ENCODE peak calls at places on chromosomes 6 and 20, in five cellular contexts. M is body of pancreas, E is HCT116, Z is neural progenitor cell, H is fibroblast of lung. R is an unnamed sample.

GRCh38 chr6:15770347-15771143 is 107.7 kb upstream of the DTNBP1 start:
- DNase-seq in M (no peak), E (no peak), Z (no peak), H (peak), R (no peak)

GRCh38 chr20:51446656-51447055 is 95.9 kb downstream of the NFATC2 start:
- DNase-seq in M (no peak), E (peak), Z (no peak), H (peak), R (no peak)

GRCh38 chr6:11891547-11891946 is 112.9 kb upstream of the ADTRP start:
- DNase-seq in M (no peak), E (no peak), Z (no peak), H (no peak), R (no peak)

GRCh38 chr6:136859430-136859829 is 37.0 kb downstream of the PEX7 start:
- DNase-seq in M (no peak), E (no peak), Z (no peak), H (no peak), R (no peak)

GRCh38 chr6:97947841-97948240 is 664.8 kb upstream of the MMS22L start:
- DNase-seq in M (peak), E (peak), Z (no peak), H (peak), R (peak)

GRCh38 chr6:89834884-89835792 is 5.5 kb downstream of the CASP8AP2 start:
- DNase-seq in M (no peak), E (no peak), Z (no peak), H (peak), R (no peak)

GRCh38 chr20:63497138-63497945 is 1.5 kb downstream of the EEF1A2 start:
- DNase-seq in M (no peak), E (no peak), Z (no peak), H (no peak), R (no peak)

GRCh38 chr6:113630365-113630737 is 226.8 kb upstream of the MARCKS start:
- DNase-seq in M (no peak), E (no peak), Z (no peak), H (peak), R (no peak)

GRCh38 chr6:20827798-20828197 is 293.5 kb downstream of the CDKAL1 start:
- DNase-seq in M (no peak), E (no peak), Z (no peak), H (peak), R (no peak)

GRCh38 chr6:15079288-15079817 is 166.5 kb upstream of the JARID2 start:
- DNase-seq in M (no peak), E (no peak), Z (no peak), H (no peak), R (no peak)

GRCh38 chr6:108163267-108163643 is 2.6 kb upstream of the NR2E1 start:
- DNase-seq in M (no peak), E (peak), Z (peak), H (no peak), R (peak)

GRCh38 chr20:17648782-17649730 is 33.0 kb downstream of the RRBP1 start:
- DNase-seq in M (peak), E (no peak), Z (peak), H (no peak), R (no peak)

GRCh38 chr6:167851349-167851952 is 24.7 kb downstream of the AFDN start:
- DNase-seq in M (no peak), E (no peak), Z (no peak), H (peak), R (peak)

GRCh38 chr20:34112600-34113061 is 588 bp upstream of the EIF2S2 start:
- DNase-seq in M (peak), E (no peak), Z (peak), H (peak), R (no peak)

GRCh38 chr6:20877008-20877937 is 343.0 kb downstream of the CDKAL1 start:
- DNase-seq in M (peak), E (peak), Z (no peak), H (peak), R (peak)

GRCh38 chr6:56242343-56242742 is 5.0 kb downstream of the COL21A1 start:
- DNase-seq in M (no peak), E (no peak), Z (no peak), H (no peak), R (no peak)

GRCh38 chr6:167020211-167020610 is 21.0 kb downstream of the CEP43 start:
- DNase-seq in M (no peak), E (no peak), Z (no peak), H (no peak), R (no peak)

GRCh38 chr20:5844063-5844681 is 94.0 kb downstream of the SHLD1 start:
- DNase-seq in M (no peak), E (peak), Z (no peak), H (peak), R (no peak)

GRCh38 chr6:128167552-128167951 is 266.7 kb upstream of the THEMIS start:
- DNase-seq in M (no peak), E (no peak), Z (no peak), H (peak), R (no peak)

GRCh38 chr6:1770435-1770843 is 160.7 kb downstream of the FOXC1 start:
- DNase-seq in M (no peak), E (no peak), Z (no peak), H (peak), R (no peak)

GRCh38 chr6:145809785-145810184 is 4.8 kb downstream of the FBXO30 start:
- DNase-seq in M (no peak), E (no peak), Z (no peak), H (peak), R (no peak)

GRCh38 chr6:3138341-3138740 is 19.0 kb downstream of the TUBB2A start:
- DNase-seq in M (no peak), E (no peak), Z (no peak), H (no peak), R (no peak)

GRCh38 chr6:44771647-44772415 is 384.3 kb downstream of the CDC5L start:
- DNase-seq in M (no peak), E (no peak), Z (peak), H (peak), R (no peak)

GRCh38 chr6:74657033-74657432 is 548.8 kb downstream of the COL12A1 start:
- DNase-seq in M (no peak), E (no peak), Z (no peak), H (peak), R (no peak)

GRCh38 chr20:36162272-36162966 is 7.9 kb downstream of the EPB41L1 start:
- DNase-seq in M (no peak), E (no peak), Z (no peak), H (peak), R (no peak)

GRCh38 chr6:154606457-154606856 is 96.0 kb upstream of the CNKSR3 start:
- DNase-seq in M (no peak), E (no peak), Z (no peak), H (peak), R (no peak)
- H3K27ac ChIP-seq in M (no peak), E (no peak), Z (no peak), H (no peak), R (no peak)

GRCh38 chr6:33742092-33742491 is 4.6 kb downstream of the IP6K3 start:
- DNase-seq in M (no peak), E (no peak), Z (no peak), H (no peak), R (no peak)

GRCh38 chr6:33740794-33741193 is 5.9 kb downstream of the IP6K3 start:
- DNase-seq in M (peak), E (no peak), Z (no peak), H (no peak), R (no peak)

GRCh38 chr6:33744001-33744848 is 2.5 kb downstream of the IP6K3 start:
- DNase-seq in M (peak), E (peak), Z (peak), H (peak), R (peak)

GRCh38 chr6:33744895-33745546 is 1.7 kb downstream of the IP6K3 start:
- DNase-seq in M (no peak), E (no peak), Z (peak), H (no peak), R (no peak)

GRCh38 chr6:33742837-33743236 is 3.9 kb downstream of the IP6K3 start:
- DNase-seq in M (no peak), E (no peak), Z (no peak), H (no peak), R (no peak)
- H3K27ac ChIP-seq in M (no peak), E (no peak), Z (no peak), H (no peak), R (no peak)

GRCh38 chr20:57593134-57593886 is 26.9 kb downstream of the ZBP1 start:
- DNase-seq in M (no peak), E (no peak), Z (peak), H (no peak), R (no peak)
- H3K27ac ChIP-seq in M (no peak), E (no peak), Z (no peak), H (no peak), R (no peak)

DNA sequence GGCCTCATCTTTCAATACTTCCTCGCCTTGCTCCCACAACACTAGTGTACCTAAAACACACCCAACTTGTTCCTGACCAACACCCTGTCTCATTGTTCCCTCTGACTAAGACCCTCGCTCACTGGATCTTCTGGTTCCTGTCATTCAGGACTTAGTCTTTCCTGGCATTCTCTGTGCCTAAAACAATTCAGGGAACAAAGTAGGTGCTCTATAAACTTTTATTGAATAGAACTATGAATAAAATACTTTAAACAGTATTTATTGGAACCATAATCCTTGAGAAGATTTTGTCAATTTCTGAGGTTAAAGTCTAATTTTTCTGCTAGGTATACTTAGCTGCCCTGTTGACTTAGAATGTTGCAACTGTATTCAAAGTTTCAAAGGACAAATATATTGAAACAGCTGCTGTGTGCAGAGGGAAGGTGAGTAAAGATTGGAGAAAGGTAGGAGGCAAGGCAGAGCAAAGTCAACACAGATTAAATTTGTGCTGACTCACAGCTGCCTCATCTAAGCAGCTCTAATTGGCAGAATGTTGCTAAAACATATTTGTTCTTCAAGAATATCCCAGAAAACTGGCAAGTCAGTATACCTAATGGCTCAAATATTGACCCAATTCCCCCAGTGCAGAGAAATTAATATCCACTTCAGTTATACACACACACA is 37.6 kb downstream of the GSTA2 start:
- DNase-seq in M (peak), E (no peak), Z (no peak), H (peak), R (peak)
- H3K27ac ChIP-seq in M (peak), E (no peak), Z (no peak), H (no peak), R (peak)